ENCODE peak calls at places on chromosome 7, in seven cellular contexts. X, W, C, R, T, J and P are unnamed samples.

GRCh38 chr7:116687801-116688201 is 15.8 kb downstream of the MET start:
- DNase-seq in X (peak), W (no peak), C (no peak), R (peak), T (no peak), J (peak), P (peak)

GRCh38 chr7:101126651-101127459 is at the start of gene SERPINE1:
- DNase-seq in X (peak), W (peak), C (no peak), R (no peak), T (peak), J (peak), P (peak)

GRCh38 chr7:94997547-94997946 is 90.2 kb downstream of the PPP1R9A start:
- DNase-seq in X (no peak), W (no peak), C (no peak), R (no peak), T (no peak), J (no peak), P (no peak)

GRCh38 chr7:2566890-2567662 is 8.3 kb downstream of the IQCE start:
- DNase-seq in X (no peak), W (no peak), C (no peak), R (no peak), T (no peak), J (peak), P (no peak)

GRCh38 chr7:151871904-151872303 is 5.0 kb downstream of the PRKAG2 start:
- DNase-seq in X (no peak), W (no peak), C (no peak), R (no peak), T (no peak), J (peak), P (no peak)

GRCh38 chr7:116284390-116284789 is 74.1 kb downstream of the TES start:
- DNase-seq in X (peak), W (no peak), C (no peak), R (no peak), T (no peak), J (peak), P (peak)

GRCh38 chr7:5696346-5697100 is 84.9 kb downstream of the RNF216 start:
- DNase-seq in X (no peak), W (no peak), C (no peak), R (no peak), T (no peak), J (no peak), P (no peak)

GRCh38 chr7:46720761-46721160 is 799.7 kb upstream of the IGFBP3 start:
- DNase-seq in X (no peak), W (no peak), C (no peak), R (no peak), T (no peak), J (no peak), P (no peak)

GRCh38 chr7:91182819-91183405 is 81.3 kb upstream of the FZD1 start:
- DNase-seq in X (peak), W (no peak), C (no peak), R (no peak), T (no peak), J (no peak), P (peak)

GRCh38 chr7:127207246-127207645 is 45.5 kb downstream of the GRM8 start:
- DNase-seq in X (no peak), W (no peak), C (no peak), R (no peak), T (no peak), J (no peak), P (no peak)

GRCh38 chr7:76142861-76143260 is 58.8 kb upstream of the SRRM3 start:
- DNase-seq in X (no peak), W (no peak), C (no peak), R (no peak), T (no peak), J (no peak), P (no peak)

GRCh38 chr7:106521115-106521514 is 139.8 kb downstream of the CCDC71L start:
- DNase-seq in X (no peak), W (peak), C (no peak), R (no peak), T (peak), J (peak), P (no peak)

GRCh38 chr7:106518986-106519385 is 142.0 kb downstream of the CCDC71L start:
- DNase-seq in X (no peak), W (no peak), C (no peak), R (no peak), T (no peak), J (no peak), P (no peak)

GRCh38 chr7:106517508-106517907 is 143.4 kb downstream of the CCDC71L start:
- DNase-seq in X (no peak), W (no peak), C (no peak), R (no peak), T (no peak), J (no peak), P (no peak)

GRCh38 chr7:106515321-106515720 is 145.6 kb downstream of the CCDC71L start:
- DNase-seq in X (no peak), W (no peak), C (no peak), R (no peak), T (no peak), J (no peak), P (no peak)

GRCh38 chr7:106518239-106518638 is 142.7 kb downstream of the CCDC71L start:
- DNase-seq in X (no peak), W (no peak), C (no peak), R (no peak), T (no peak), J (no peak), P (no peak)
- H3K23ac ChIP-seq in X (no peak), W (no peak), C (no peak), R (no peak), T (no peak), J (no peak), P (no peak)

GRCh38 chr7:12094365-12094921 is 116.7 kb upstream of the TMEM106B start:
- DNase-seq in X (no peak), W (peak), C (peak), R (no peak), T (peak), J (no peak), P (no peak)

GRCh38 chr7:12090757-12091134 is 120.3 kb upstream of the TMEM106B start:
- DNase-seq in X (no peak), W (no peak), C (no peak), R (no peak), T (no peak), J (peak), P (no peak)

GRCh38 chr7:12091164-12091563 is 119.9 kb upstream of the TMEM106B start:
- DNase-seq in X (no peak), W (no peak), C (no peak), R (no peak), T (no peak), J (peak), P (no peak)

GRCh38 chr7:12093365-12093764 is 117.7 kb upstream of the TMEM106B start:
- DNase-seq in X (no peak), W (no peak), C (no peak), R (no peak), T (no peak), J (no peak), P (no peak)

GRCh38 chr7:12092499-12093130 is 118.5 kb upstream of the TMEM106B start:
- DNase-seq in X (peak), W (no peak), C (no peak), R (no peak), T (no peak), J (no peak), P (no peak)
- H2BK5ac ChIP-seq in X (no peak), W (no peak), C (no peak), R (no peak), T (no peak), J (no peak), P (no peak)

DNA sequence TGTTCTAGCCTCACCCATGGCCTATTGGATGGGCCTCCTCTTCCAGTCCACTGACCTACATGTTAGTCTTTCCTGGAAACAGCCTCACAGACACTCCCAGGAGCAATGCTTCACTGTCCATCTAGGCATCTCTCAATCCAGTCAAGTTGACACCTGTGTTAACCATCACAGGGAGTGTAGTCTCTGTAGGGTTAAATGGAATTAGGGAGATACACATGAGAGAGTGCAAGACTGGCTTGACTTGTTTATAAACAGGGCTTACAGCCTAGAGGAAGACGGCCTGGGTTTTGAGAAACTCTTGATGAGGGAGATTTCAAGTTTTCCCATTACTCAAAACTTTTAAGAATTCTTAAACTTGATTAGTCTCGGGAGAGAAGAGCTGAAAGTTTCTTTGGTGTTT is 18.9 kb upstream of the PRSS37 start:
- DNase-seq in X (no peak), W (no peak), C (no peak), R (no peak), T (no peak), J (no peak), P (no peak)
- H3K23ac ChIP-seq in X (no peak), W (no peak), C (peak), R (no peak), T (no peak), J (no peak), P (no peak)

DNA sequence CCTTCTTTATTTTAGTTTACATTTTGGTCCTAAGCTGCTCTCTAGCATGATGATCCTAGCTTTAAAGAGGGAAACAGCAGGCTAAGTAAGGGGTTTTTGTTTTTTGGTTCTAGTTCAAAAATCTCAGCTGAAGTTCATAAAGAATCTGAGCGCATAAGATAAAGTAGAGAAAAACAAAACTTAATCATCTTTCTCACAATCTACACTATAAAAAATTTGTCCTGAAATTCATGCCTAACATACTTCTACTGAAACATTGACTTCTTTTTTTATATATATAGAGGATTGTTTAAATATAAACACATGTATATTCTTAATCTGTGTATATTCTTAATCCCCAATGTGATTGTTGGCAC is 6.9 kb upstream of the IGF2BP3 start:
- DNase-seq in X (no peak), W (no peak), C (no peak), R (no peak), T (no peak), J (no peak), P (no peak)
- H2BK5ac ChIP-seq in X (no peak), W (no peak), C (no peak), R (no peak), T (no peak), J (no peak), P (no peak)

DNA sequence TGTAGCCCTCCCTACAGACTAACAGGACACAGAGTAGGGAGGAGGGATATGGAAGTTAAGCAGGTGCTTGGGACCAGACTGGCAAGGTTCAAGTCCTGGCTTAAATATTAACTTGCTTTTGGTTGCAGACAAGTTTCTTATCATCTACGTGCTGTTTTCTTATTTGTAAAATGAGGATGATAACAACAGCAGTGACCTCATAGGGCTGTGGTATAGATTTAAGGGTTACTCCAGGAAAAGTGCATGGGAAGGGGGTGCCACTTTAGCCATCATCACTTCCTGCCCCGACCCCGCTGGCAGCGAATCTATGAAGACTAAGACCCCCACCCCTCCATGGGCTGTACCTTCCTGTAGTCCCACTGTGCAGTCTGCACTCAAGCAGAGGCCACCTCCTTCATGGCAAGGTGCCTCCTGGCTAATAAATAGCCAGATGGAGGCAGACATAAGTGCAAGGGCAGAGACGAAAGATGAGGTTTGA is 250.2 kb downstream of the COBL start:
- DNase-seq in X (no peak), W (no peak), C (no peak), R (no peak), T (no peak), J (no peak), P (no peak)
- H3K23ac ChIP-seq in X (no peak), W (no peak), C (no peak), R (no peak), T (no peak), J (no peak), P (no peak)

GRCh38 chr7:134552105-134552504 is 3.2 kb downstream of the AKR1B15 start:
- DNase-seq in X (peak), W (peak), C (no peak), R (no peak), T (peak), J (no peak), P (no peak)
- H2BK5ac ChIP-seq in X (no peak), W (no peak), C (no peak), R (no peak), T (no peak), J (no peak), P (no peak)